ENCODE peak calls at places on chromosomes 6 and 20, in four cellular contexts. Q, F, R and J are unnamed samples.

GRCh38 chr20:59003836-59004492 is 3.1 kb downstream of the CTSZ start:
- DNase-seq in Q (no peak), F (no peak), R (no peak), J (no peak)

GRCh38 chr6:1336246-1336843 is 24.4 kb downstream of the FOXQ1 start:
- DNase-seq in Q (peak; percentile 69), F (no peak), R (no peak), J (no peak)

GRCh38 chr6:151023346-151023745 is 157.8 kb downstream of the MTHFD1L start:
- DNase-seq in Q (no peak), F (no peak), R (no peak), J (no peak)

GRCh38 chr6:124795879-124796838 is 166.1 kb upstream of the RNF217 start:
- DNase-seq in Q (no peak), F (peak; percentile 30), R (no peak), J (no peak)

GRCh38 chr20:64077876-64078551 is 1.3 kb downstream of the RGS19 start:
- DNase-seq in Q (peak; percentile 68), F (no peak), R (peak; percentile 95), J (no peak)

GRCh38 chr6:75208564-75209431 is 2.9 kb upstream of the COL12A1 start:
- DNase-seq in Q (peak; percentile 88), F (peak; percentile 83), R (peak; percentile 93), J (peak; percentile 80)

GRCh38 chr6:127212376-127212775 is 54.3 kb upstream of the RNF146 start:
- DNase-seq in Q (no peak), F (no peak), R (no peak), J (no peak)

GRCh38 chr6:53938810-53939209 is 144.0 kb downstream of the LRRC1 start:
- DNase-seq in Q (no peak), F (no peak), R (no peak), J (no peak)

GRCh38 chr6:155187994-155188706 is 75.7 kb upstream of the CLDN20 start:
- DNase-seq in Q (no peak), F (no peak), R (no peak), J (peak; percentile 54)

GRCh38 chr6:123323419-123324329 is 313.1 kb downstream of the TRDN start:
- DNase-seq in Q (no peak), F (no peak), R (no peak), J (no peak)

GRCh38 chr6:106751501-106752252 is 122.3 kb downstream of the QRSL1 start:
- DNase-seq in Q (peak; percentile 51), F (no peak), R (no peak), J (no peak)

GRCh38 chr6:33299237-33299944 is 649 bp upstream of the RGL2 start:
- DNase-seq in Q (peak; percentile 95), F (peak; percentile 95), R (peak; percentile 97), J (peak; percentile 88)

GRCh38 chr6:33298773-33299236 is at the start of gene RGL2:
- DNase-seq in Q (peak; percentile 86), F (peak; percentile 85), R (peak; percentile 98), J (no peak)

GRCh38 chr6:33297406-33297955 is 1.3 kb downstream of the RGL2 start:
- DNase-seq in Q (peak; percentile 70), F (peak; percentile 70), R (peak; percentile 87), J (peak; percentile 23)

GRCh38 chr6:33296797-33297405 is 1.8 kb downstream of the RGL2 start:
- DNase-seq in Q (no peak), F (no peak), R (no peak), J (no peak)

GRCh38 chr6:33297956-33298772 is 578 bp downstream of the RGL2 start:
- DNase-seq in Q (peak; percentile 82), F (peak; percentile 92), R (peak; percentile 90), J (peak; percentile 55)
- TF ChIP-seq POLR2A in Q (peak; percentile 59), F (peak; percentile 25), R (peak; percentile 46), J (no peak)

GRCh38 chr6:7137335-7138106 is 29.8 kb downstream of the RREB1 start:
- DNase-seq in Q (peak; percentile 61), F (peak; percentile 78), R (peak; percentile 85), J (peak; percentile 37)
- TF ChIP-seq POLR2A in Q (peak; percentile 29), F (no peak), R (no peak), J (peak; percentile 18)

GRCh38 chr6:35452186-35453090 is at the start of gene FANCE:
- DNase-seq in Q (peak; percentile 98), F (peak; percentile 96), R (peak; percentile 99), J (peak; percentile 98)
- TF ChIP-seq POLR2A in Q (peak; percentile 29), F (no peak), R (no peak), J (no peak)

GRCh38 chr6:170270984-170271593 is 19.8 kb downstream of the DLL1 start:
- DNase-seq in Q (no peak), F (no peak), R (peak; percentile 69), J (no peak)

GRCh38 chr6:170272341-170273065 is 18.4 kb downstream of the DLL1 start:
- DNase-seq in Q (no peak), F (no peak), R (no peak), J (no peak)

GRCh38 chr6:170273191-170273590 is 17.7 kb downstream of the DLL1 start:
- DNase-seq in Q (no peak), F (no peak), R (no peak), J (no peak)

GRCh38 chr6:170269873-170270541 is 20.9 kb downstream of the DLL1 start:
- DNase-seq in Q (no peak), F (no peak), R (no peak), J (no peak)

GRCh38 chr6:170271771-170272314 is 19.0 kb downstream of the DLL1 start:
- DNase-seq in Q (peak; percentile 59), F (peak; percentile 50), R (peak; percentile 93), J (no peak)
- TF ChIP-seq POLR2A in Q (no peak), F (no peak), R (no peak), J (no peak)

GRCh38 chr20:25490656-25491445 is 83.4 kb downstream of the GINS1 start:
- DNase-seq in Q (no peak), F (no peak), R (no peak), J (no peak)
- TF ChIP-seq POLR2A in Q (no peak), F (no peak), R (no peak), J (no peak)

GRCh38 chr20:3784863-3785239 is 1.7 kb downstream of the CENPB start:
- DNase-seq in Q (no peak), F (no peak), R (peak; percentile 70), J (no peak)

GRCh38 chr20:3786126-3786484 is 435 bp downstream of the CENPB start:
- DNase-seq in Q (peak; percentile 56), F (peak; percentile 68), R (no peak), J (peak; percentile 67)

GRCh38 chr20:3784226-3784853 is 2.2 kb downstream of the CENPB start:
- DNase-seq in Q (no peak), F (peak; percentile 30), R (peak; percentile 79), J (no peak)

GRCh38 chr20:3786665-3787639 is at the start of gene CENPB:
- DNase-seq in Q (peak; percentile 94), F (peak; percentile 93), R (peak; percentile 97), J (peak; percentile 83)

GRCh38 chr20:3785240-3786125 is 1.1 kb downstream of the CENPB start:
- DNase-seq in Q (no peak), F (peak; percentile 61), R (peak; percentile 89), J (peak; percentile 24)
- TF ChIP-seq POLR2A in Q (no peak), F (no peak), R (no peak), J (no peak)

GRCh38 chr6:35730745-35731413 is 6.0 kb upstream of the ARMC12 start:
- DNase-seq in Q (no peak), F (no peak), R (no peak), J (no peak)

GRCh38 chr6:35733633-35734032 is 3.2 kb upstream of the ARMC12 start:
- DNase-seq in Q (no peak), F (no peak), R (peak; percentile 73), J (no peak)

GRCh38 chr6:35731414-35731735 is 5.5 kb upstream of the ARMC12 start:
- DNase-seq in Q (peak; percentile 98), F (peak; percentile 98), R (peak; percentile 100), J (peak; percentile 85)

GRCh38 chr6:35729722-35730121 is 7.1 kb upstream of the ARMC12 start:
- DNase-seq in Q (peak; percentile 69), F (no peak), R (no peak), J (no peak)

DNA sequence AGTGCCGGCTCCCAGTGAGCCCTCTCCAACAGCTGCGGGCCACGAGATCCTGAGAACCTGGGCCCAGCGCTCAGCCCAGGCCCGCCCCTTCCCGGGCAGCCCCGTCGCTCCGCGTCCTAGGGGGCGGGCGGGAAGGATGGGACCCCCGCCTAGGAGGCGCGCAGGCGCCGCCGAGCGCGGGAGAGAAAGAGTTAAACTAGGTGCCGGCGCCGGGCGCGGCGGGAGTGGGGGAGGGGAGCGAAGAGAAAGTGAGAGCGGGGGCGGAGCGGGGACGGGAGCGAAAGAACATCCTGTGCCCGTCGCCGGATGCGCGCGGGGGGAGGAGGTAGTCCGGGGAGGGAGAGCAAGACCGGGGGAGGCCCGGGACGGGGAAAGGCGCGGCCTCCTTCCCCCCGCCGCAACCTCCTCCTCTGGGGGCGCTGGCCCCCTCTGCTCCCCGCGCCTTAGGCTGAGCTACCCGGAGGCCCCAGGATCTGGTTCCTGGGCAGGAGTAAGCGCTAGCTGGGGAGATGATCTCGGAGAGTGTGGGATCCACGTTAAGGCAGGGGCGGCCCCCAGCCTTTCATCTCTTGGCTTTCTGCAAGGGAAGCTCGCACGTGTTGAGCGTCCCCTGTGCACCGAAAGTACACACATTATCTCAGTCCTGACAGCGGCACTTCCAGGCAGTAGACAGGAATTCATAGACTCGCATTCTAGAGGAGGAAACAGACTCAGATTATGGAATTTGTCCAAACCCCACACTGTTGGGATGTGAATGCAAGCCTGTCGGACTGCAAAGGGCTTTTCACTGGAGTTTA is 4.9 kb upstream of the ARMC12 start:
- DNase-seq in Q (peak; percentile 99), F (peak; percentile 96), R (peak; percentile 100), J (peak; percentile 87)
- TF ChIP-seq POLR2A in Q (peak; percentile 65), F (no peak), R (peak; percentile 55), J (peak; percentile 75)

GRCh38 chr6:43950206-43950605 is 177.0 kb downstream of the MRPL14 start:
- DNase-seq in Q (no peak), F (no peak), R (peak; percentile 51), J (no peak)
- TF ChIP-seq POLR2A in Q (no peak), F (no peak), R (no peak), J (no peak)

GRCh38 chr6:28898710-28898965 is 25.1 kb downstream of the TRIM27 start:
- DNase-seq in Q (no peak), F (no peak), R (no peak), J (no peak)

GRCh38 chr6:28893172-28893799 is 30.5 kb downstream of the TRIM27 start:
- DNase-seq in Q (no peak), F (no peak), R (no peak), J (no peak)

GRCh38 chr6:28892525-28892924 is 31.3 kb downstream of the TRIM27 start:
- DNase-seq in Q (no peak), F (no peak), R (no peak), J (no peak)

GRCh38 chr6:28896505-28897392 is 27.0 kb downstream of the TRIM27 start:
- DNase-seq in Q (peak; percentile 60), F (peak; percentile 79), R (peak; percentile 91), J (peak; percentile 75)

GRCh38 chr6:28895131-28895812 is 28.5 kb downstream of the TRIM27 start:
- DNase-seq in Q (peak; percentile 95), F (peak; percentile 95), R (peak; percentile 94), J (peak; percentile 98)
- TF ChIP-seq POLR2A in Q (peak; percentile 65), F (peak; percentile 52), R (no peak), J (peak; percentile 92)

DNA sequence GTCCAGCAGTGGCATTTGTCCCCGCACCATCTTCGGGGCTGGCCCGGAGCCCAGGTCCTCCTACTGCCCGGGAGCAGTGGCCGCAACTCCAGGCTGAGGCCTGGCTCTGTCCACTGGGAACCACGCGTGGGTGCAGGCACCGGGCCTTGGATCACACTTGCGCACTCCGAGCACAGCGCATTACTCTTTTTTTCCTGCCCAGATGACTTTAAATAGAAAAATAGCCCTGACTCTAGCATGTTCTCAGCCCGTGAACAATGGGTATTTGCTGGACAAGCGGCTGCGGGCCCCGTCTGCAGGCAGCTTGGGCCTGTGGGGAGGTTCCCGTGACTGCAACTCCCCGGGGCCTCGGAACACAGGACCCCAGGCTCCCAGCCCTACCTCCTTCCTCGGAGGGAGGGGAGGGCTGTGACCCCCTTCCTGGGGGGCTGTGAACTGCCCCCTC is 162.2 kb downstream of the TBXT start:
- DNase-seq in Q (no peak), F (peak; percentile 81), R (no peak), J (no peak)
- TF ChIP-seq POLR2A in Q (no peak), F (peak; percentile 9), R (no peak), J (no peak)